ENCODE peak calls at places on chromosomes 6 and 20, in seven cellular contexts. K is naive B cell; W is A549; L is fibroblast of pulmonary artery; H is GM04503; C is activated CD4-positive, alpha-beta T cell treated with anti-CD3 and anti-CD28 coated beads, Interleukin-2, amount 50 U/mL, for 4 hours; E is KG1. D is an unnamed sample.

GRCh38 chr6:67541591-67541990 is 1093.5 kb upstream of the ADGRB3 start:
- DNase-seq in K (no peak), W (no peak), L (no peak), H (no peak), C (no peak), E (no peak), D (no peak)

GRCh38 chr6:79985128-79985527 is 19.3 kb upstream of the TTK start:
- DNase-seq in K (no peak), W (no peak), L (no peak), H (no peak), C (no peak), E (no peak), D (no peak)

GRCh38 chr6:152356659-152357058 is 280.5 kb downstream of the SYNE1 start:
- DNase-seq in K (no peak), W (no peak), L (peak; percentile 82), H (no peak), C (no peak), E (peak; percentile 36), D (peak; percentile 47)

GRCh38 chr6:23532227-23532626 is 593.8 kb upstream of the NRSN1 start:
- DNase-seq in K (no peak), W (no peak), L (peak; percentile 60), H (no peak), C (no peak), E (no peak), D (no peak)

GRCh38 chr6:10404799-10405524 is 9.9 kb downstream of the TFAP2A start:
- DNase-seq in K (no peak), W (no peak), L (no peak), H (no peak), C (no peak), E (no peak), D (no peak)

GRCh38 chr20:46400828-46401477 is 5.5 kb downstream of the ELMO2 start:
- DNase-seq in K (no peak), W (no peak), L (peak; percentile 45), H (no peak), C (no peak), E (peak; percentile 48), D (no peak)

GRCh38 chr6:23316131-23316530 is 746.8 kb downstream of the HDGFL1 start:
- DNase-seq in K (no peak), W (no peak), L (peak; percentile 11), H (no peak), C (no peak), E (no peak), D (no peak)

GRCh38 chr6:138410972-138411667 is 7.1 kb downstream of the HEBP2 start:
- DNase-seq in K (no peak), W (no peak), L (peak; percentile 51), H (no peak), C (no peak), E (no peak), D (no peak)

GRCh38 chr20:57155415-57155814 is 111.0 kb downstream of the BMP7 start:
- DNase-seq in K (no peak), W (no peak), L (no peak), H (no peak), C (no peak), E (no peak), D (no peak)

GRCh38 chr6:146224988-146225387 is 196.1 kb downstream of the GRM1 start:
- DNase-seq in K (no peak), W (no peak), L (peak; percentile 19), H (no peak), C (no peak), E (no peak), D (no peak)

GRCh38 chr6:67717281-67717680 is 917.8 kb upstream of the ADGRB3 start:
- DNase-seq in K (no peak), W (no peak), L (peak; percentile 67), H (no peak), C (no peak), E (no peak), D (no peak)

GRCh38 chr6:78492351-78493010 is 374.9 kb upstream of the IRAK1BP1 start:
- DNase-seq in K (no peak), W (no peak), L (no peak), H (no peak), C (no peak), E (no peak), D (no peak)

GRCh38 chr20:63009988-63010769 is 3.4 kb upstream of the BHLHE23 start:
- DNase-seq in K (peak; percentile 58), W (no peak), L (peak; percentile 11), H (no peak), C (peak; percentile 78), E (no peak), D (no peak)

GRCh38 chr6:139698526-139699182 is 324.2 kb upstream of the CITED2 start:
- DNase-seq in K (no peak), W (no peak), L (peak; percentile 41), H (peak; percentile 12), C (no peak), E (no peak), D (peak; percentile 46)

GRCh38 chr20:42941629-42942028 is 248.1 kb downstream of the PTPRT start:
- DNase-seq in K (no peak), W (no peak), L (no peak), H (no peak), C (no peak), E (no peak), D (no peak)

GRCh38 chr20:53773792-53774371 is 180.2 kb upstream of the ZNF217 start:
- DNase-seq in K (no peak), W (peak; percentile 91), L (peak; percentile 92), H (peak; percentile 99), C (no peak), E (no peak), D (peak; percentile 85)

GRCh38 chr20:45300961-45301360 is 5.7 kb upstream of the RBPJL start:
- DNase-seq in K (no peak), W (peak; percentile 71), L (peak; percentile 28), H (no peak), C (no peak), E (no peak), D (peak; percentile 85)

GRCh38 chr6:166736606-166737005 is 109.6 kb upstream of the RPS6KA2 start:
- DNase-seq in K (no peak), W (peak; percentile 28), L (peak; percentile 53), H (no peak), C (no peak), E (no peak), D (no peak)

GRCh38 chr6:26327450-26328264 is 37.3 kb upstream of the BTN3A2 start:
- DNase-seq in K (no peak), W (no peak), L (peak; percentile 80), H (no peak), C (peak; percentile 49), E (peak; percentile 85), D (no peak)

GRCh38 chr20:7196481-7196880 is 429.0 kb downstream of the BMP2 start:
- DNase-seq in K (no peak), W (no peak), L (no peak), H (no peak), C (no peak), E (no peak), D (no peak)

GRCh38 chr6:73451166-73452106 is 661 bp downstream of the CGAS start:
- DNase-seq in K (peak; percentile 56), W (peak; percentile 29), L (peak; percentile 49), H (no peak), C (peak; percentile 40), E (peak; percentile 38), D (no peak)

GRCh38 chr6:112150363-112150762 is 63.0 kb downstream of the FAM229B start:
- DNase-seq in K (no peak), W (no peak), L (no peak), H (no peak), C (no peak), E (no peak), D (no peak)

GRCh38 chr6:14412026-14412425 is 294.5 kb downstream of the CD83 start:
- DNase-seq in K (no peak), W (no peak), L (peak; percentile 14), H (no peak), C (no peak), E (no peak), D (no peak)

GRCh38 chr20:24981750-24982149 is 10.8 kb downstream of the APMAP start:
- DNase-seq in K (no peak), W (no peak), L (no peak), H (no peak), C (no peak), E (no peak), D (no peak)

GRCh38 chr6:70547313-70547712 is 19.4 kb upstream of the SDHAF4 start:
- DNase-seq in K (no peak), W (no peak), L (peak; percentile 48), H (no peak), C (no peak), E (no peak), D (no peak)

GRCh38 chr20:18287546-18287914 is 797 bp upstream of the ZNF133 start:
- DNase-seq in K (no peak), W (no peak), L (no peak), H (no peak), C (no peak), E (no peak), D (no peak)

GRCh38 chr6:129679250-129679649 is 30.7 kb downstream of the ARHGAP18 start:
- DNase-seq in K (no peak), W (no peak), L (no peak), H (peak; percentile 35), C (no peak), E (no peak), D (no peak)

GRCh38 chr6:34425132-34425497 is 754 bp downstream of the RPS10 start:
- DNase-seq in K (no peak), W (no peak), L (no peak), H (no peak), C (peak; percentile 5), E (no peak), D (no peak)

GRCh38 chr20:12928755-12929401 is 79.9 kb upstream of the SPTLC3 start:
- DNase-seq in K (no peak), W (no peak), L (peak; percentile 74), H (peak; percentile 31), C (no peak), E (no peak), D (no peak)